ENCODE peak calls at places on chromosomes 4 and X, in four cellular contexts. A is heart right ventricle, U is pancreas, L is fibroblast of lung. K is an unnamed sample.

GRCh38 chr4:103429283-103429682 is 231.1 kb upstream of the CENPE start:
- DNase-seq in A (no peak), U (no peak), L (no peak), K (no peak)

GRCh38 chrX:13110427-13111324 is 66.3 kb upstream of the FAM9C start:
- DNase-seq in A (peak; percentile 30), U (peak; percentile 47), L (peak; percentile 95), K (no peak)

GRCh38 chrX:109774706-109775105 is 41.6 kb upstream of the ACSL4 start:
- DNase-seq in A (no peak), U (no peak), L (peak; percentile 81), K (no peak)

GRCh38 chr4:95165926-95166524 is 382.7 kb downstream of the UNC5C start:
- DNase-seq in A (no peak), U (peak; percentile 9), L (peak; percentile 81), K (no peak)

GRCh38 chr4:150501019-150501727 is 80.8 kb upstream of the MAB21L2 start:
- DNase-seq in A (no peak), U (no peak), L (peak; percentile 93), K (no peak)

GRCh38 chrX:97384685-97385084 is 501.0 kb downstream of the RPA4 start:
- DNase-seq in A (no peak), U (no peak), L (no peak), K (no peak)

GRCh38 chr4:108560624-108561023 is 59.8 kb upstream of the RPL34 start:
- DNase-seq in A (no peak), U (no peak), L (no peak), K (no peak)

GRCh38 chrX:39818071-39818470 is 279.7 kb downstream of the BCOR start:
- DNase-seq in A (no peak), U (no peak), L (no peak), K (no peak)

GRCh38 chr4:183074288-183074990 is 24.6 kb upstream of the WWC2 start:
- DNase-seq in A (no peak), U (no peak), L (no peak), K (no peak)

GRCh38 chr4:123452585-123452984 is 56.0 kb downstream of the SPRY1 start:
- DNase-seq in A (no peak), U (no peak), L (peak; percentile 84), K (peak; percentile 48)

GRCh38 chr4:19961092-19961491 is 290.6 kb upstream of the SLIT2 start:
- DNase-seq in A (no peak), U (no peak), L (peak; percentile 65), K (no peak)

GRCh38 chr4:138182838-138183426 is 59.2 kb downstream of the SLC7A11 start:
- DNase-seq in A (no peak), U (no peak), L (peak; percentile 85), K (no peak)

GRCh38 chrX:71128166-71128833 is 9.9 kb downstream of the MED12 start:
- DNase-seq in A (no peak), U (no peak), L (no peak), K (no peak)

GRCh38 chrX:52082578-52082977 is 13.6 kb upstream of the MAGED4B start:
- DNase-seq in A (no peak), U (no peak), L (no peak), K (no peak)

GRCh38 chrX:135509885-135510284 is 10.6 kb upstream of the INTS6L start:
- DNase-seq in A (no peak), U (no peak), L (no peak), K (no peak)

GRCh38 chr4:161206528-161207080 is 957.2 kb downstream of the FSTL5 start:
- DNase-seq in A (no peak), U (no peak), L (no peak), K (no peak)

GRCh38 chr4:17494258-17494657 is 17.6 kb downstream of the QDPR start:
- DNase-seq in A (no peak), U (no peak), L (peak; percentile 74), K (peak; percentile 59)

GRCh38 chr4:31613946-31614623 is 893.9 kb downstream of the PCDH7 start:
- DNase-seq in A (no peak), U (no peak), L (peak; percentile 14), K (no peak)

GRCh38 chr4:28966982-28967381 is 1753.2 kb upstream of the PCDH7 start:
- DNase-seq in A (no peak), U (no peak), L (peak; percentile 15), K (no peak)

GRCh38 chr4:95061220-95061619 is 303.5 kb downstream of the BMPR1B start:
- DNase-seq in A (no peak), U (no peak), L (no peak), K (no peak)

GRCh38 chrX:5857232-5857631 is 371.4 kb downstream of the NLGN4X start:
- DNase-seq in A (no peak), U (no peak), L (no peak), K (no peak)

GRCh38 chrX:25544641-25545040 is 528.9 kb upstream of the ARX start:
- DNase-seq in A (no peak), U (no peak), L (peak; percentile 15), K (no peak)

GRCh38 chr4:154045086-154045485 is 256.2 kb upstream of the SFRP2 start:
- DNase-seq in A (no peak), U (no peak), L (no peak), K (no peak)

GRCh38 chrX:7028246-7028645 is 119.3 kb upstream of the STS start:
- DNase-seq in A (no peak), U (no peak), L (peak; percentile 8), K (no peak)

GRCh38 chr4:1393866-1394265 is 12.4 kb downstream of the NKX1-1 start:
- DNase-seq in A (peak; percentile 4), U (no peak), L (no peak), K (no peak)

GRCh38 chrX:63754141-63754859 is 30.7 kb downstream of the ARHGEF9 start:
- DNase-seq in A (no peak), U (peak; percentile 11), L (peak; percentile 16), K (peak; percentile 5)

GRCh38 chrX:11724122-11725017 is 33.7 kb upstream of the MSL3 start:
- DNase-seq in A (no peak), U (no peak), L (peak; percentile 61), K (no peak)

GRCh38 chrX:10952619-10953018 is 158.5 kb upstream of the HCCS start:
- DNase-seq in A (peak; percentile 9), U (no peak), L (no peak), K (no peak)

GRCh38 chr4:1201851-1202525 is 29.6 kb upstream of the SPON2 start:
- DNase-seq in A (peak; percentile 40), U (no peak), L (peak; percentile 98), K (peak; percentile 2)

GRCh38 chrX:65586491-65586890 is 51.9 kb upstream of the LAS1L start:
- DNase-seq in A (no peak), U (no peak), L (no peak), K (no peak)

GRCh38 chr4:83285022-83285387 is 407 bp upstream of the COQ2 start:
- DNase-seq in A (no peak), U (no peak), L (peak; percentile 61), K (no peak)

GRCh38 chr4:1711055-1711905 is 839 bp downstream of the SLBP start:
- DNase-seq in A (peak; percentile 59), U (peak; percentile 51), L (peak; percentile 55), K (no peak)

DNA sequence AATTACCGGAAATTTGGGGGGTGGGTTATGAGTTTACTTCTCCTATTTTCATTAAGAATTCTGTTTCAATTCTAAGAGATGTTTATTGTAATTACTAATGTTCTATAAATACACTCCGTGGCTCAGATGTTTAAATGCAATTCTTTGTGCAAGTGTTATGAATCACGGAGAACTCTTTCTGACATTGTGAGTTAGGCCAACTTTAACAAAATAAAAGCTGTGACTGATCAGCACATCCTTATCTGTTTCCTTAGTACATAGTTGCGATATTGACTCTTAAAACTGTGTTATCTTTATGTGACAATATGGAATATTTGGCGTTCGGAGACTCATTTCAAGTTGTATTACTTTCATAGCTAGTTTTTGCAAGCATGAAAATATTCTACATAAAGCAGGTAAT is 902 bp downstream of the KLHL4 start:
- DNase-seq in A (no peak), U (no peak), L (peak; percentile 22), K (no peak)
- H3K4me3 ChIP-seq in A (peak overlapping the region; percentile 32), U (no peak overlapping the region), L (no peak overlapping the region), K (peak overlapping the region; percentile 41)

GRCh38 chrX:128408842-128409241 is 356.6 kb upstream of the ACTRT1 start:
- DNase-seq in A (no peak), U (no peak), L (no peak), K (no peak)
- H3K27ac ChIP-seq in A (no peak overlapping the region), U (no peak overlapping the region), L (no peak overlapping the region), K (no peak overlapping the region)

DNA sequence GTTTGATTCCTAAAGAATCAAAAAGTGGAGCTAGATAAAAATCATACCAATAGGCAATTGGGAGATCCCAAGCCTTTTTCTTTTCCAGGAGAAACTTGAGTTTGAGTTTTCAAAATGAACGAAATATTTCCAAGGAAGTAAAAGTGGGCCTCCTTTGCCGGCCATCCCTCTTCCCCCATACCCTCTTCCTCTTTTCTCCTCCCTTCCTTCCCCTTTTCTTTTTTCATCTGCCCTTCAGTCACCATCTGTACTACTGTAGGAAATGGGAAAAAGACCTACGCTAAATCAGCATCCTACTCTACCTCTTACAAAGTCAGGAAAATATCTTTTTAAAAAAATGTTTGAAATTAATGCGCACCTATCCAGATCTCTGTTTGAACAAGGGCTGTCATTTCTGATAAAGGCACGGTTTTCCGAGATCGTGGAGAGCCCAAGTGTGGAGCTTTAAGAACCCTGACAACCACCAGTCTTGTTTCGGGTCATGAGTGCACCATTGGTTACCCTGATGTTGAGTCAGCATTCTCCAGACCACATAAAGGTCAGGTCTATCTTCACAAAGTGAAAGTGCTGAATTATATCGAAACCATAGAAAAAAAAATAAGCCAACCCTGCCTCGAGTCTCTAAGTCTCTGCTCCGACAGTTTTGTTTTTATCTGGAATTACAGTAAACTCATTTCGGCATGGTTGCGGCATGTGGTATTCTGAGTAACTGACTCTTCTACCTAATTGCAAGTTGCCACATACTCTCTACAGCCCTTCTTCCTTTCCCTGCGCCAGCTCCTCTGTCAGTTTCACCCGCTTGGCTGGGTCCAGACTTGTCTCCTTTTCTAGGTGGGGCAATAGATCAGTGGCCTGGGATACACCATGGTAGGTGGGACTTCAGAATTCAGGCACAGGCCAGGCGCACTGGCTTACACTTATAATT is 140.2 kb upstream of the KLF3 start:
- DNase-seq in A (no peak), U (no peak), L (no peak), K (no peak)
- H3K4me3 ChIP-seq in A (no peak overlapping the region), U (no peak overlapping the region), L (no peak overlapping the region), K (no peak overlapping the region)

DNA sequence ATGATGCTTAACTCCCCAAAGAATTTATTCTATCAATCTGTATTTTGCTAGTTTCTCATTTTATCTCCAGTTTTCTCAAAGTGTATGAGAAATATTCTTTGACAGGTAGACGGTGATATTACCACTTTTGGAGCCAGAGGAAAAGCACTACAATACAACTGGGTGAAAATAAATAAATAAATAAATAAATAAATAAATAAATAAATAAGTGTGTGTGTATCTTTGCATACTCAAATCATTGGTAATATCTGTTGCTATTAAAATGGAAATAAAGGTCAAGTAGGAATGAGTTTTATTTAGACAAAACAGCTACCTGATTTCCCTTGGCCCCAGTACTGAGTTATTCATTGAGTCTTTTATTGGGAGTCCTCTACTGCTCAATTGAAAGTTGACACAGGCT is 114.3 kb downstream of the RBMX2 start:
- DNase-seq in A (no peak), U (no peak), L (no peak), K (no peak)
- H3K27ac ChIP-seq in A (no peak overlapping the region), U (no peak overlapping the region), L (no peak overlapping the region), K (no peak overlapping the region)

GRCh38 chr4:189162073-189162789 is 778.4 kb upstream of the FRG1 start:
- DNase-seq in A (no peak), U (no peak), L (no peak), K (no peak)
- H3K4me3 ChIP-seq in A (no peak overlapping the region), U (no peak overlapping the region), L (no peak overlapping the region), K (no peak overlapping the region)